ENCODE peak calls at places on chromosomes 7 and 10, in ten cellular contexts. K is mammary epithelial cell; Z is HuH-7.5; V is progenitor cell of endocrine pancreas; U is stimulated activated naive CD4-positive, alpha-beta T cell; J is GM06990; L is AG04449; O is glomerular endothelial cell; M is stomach; E is fibroblast of villous mesenchyme. H is an unnamed sample.

GRCh38 chr7:142438923-142439515 is 181.2 kb upstream of the PRSS58 start:
- DNase-seq in K (no peak), Z (no peak), V (no peak), U (no peak), J (no peak), L (no peak), O (no peak), M (no peak), E (no peak), H (no peak)

GRCh38 chr10:114487815-114488536 is 83.7 kb upstream of the AFAP1L2 start:
- DNase-seq in K (peak; percentile 85), Z (no peak), V (no peak), U (no peak), J (no peak), L (no peak), O (no peak), M (no peak), E (no peak), H (no peak)

GRCh38 chr10:93968452-93969044 is 25.2 kb upstream of the PLCE1 start:
- DNase-seq in K (no peak), Z (no peak), V (no peak), U (no peak), J (no peak), L (no peak), O (no peak), M (no peak), E (no peak), H (no peak)

GRCh38 chr7:55020481-55020871 is 1.7 kb downstream of the EGFR start:
- DNase-seq in K (peak; percentile 93), Z (no peak), V (no peak), U (no peak), J (no peak), L (no peak), O (no peak), M (no peak), E (peak; percentile 60), H (no peak)

GRCh38 chr10:74641659-74642058 is 184.7 kb upstream of the KAT6B start:
- DNase-seq in K (no peak), Z (no peak), V (no peak), U (no peak), J (no peak), L (no peak), O (no peak), M (no peak), E (no peak), H (no peak)

GRCh38 chr7:155774947-155775346 is 37.3 kb downstream of the SHH start:
- DNase-seq in K (no peak), Z (no peak), V (no peak), U (no peak), J (no peak), L (no peak), O (no peak), M (no peak), E (no peak), H (no peak)

GRCh38 chr10:81978238-81978637 is 103.2 kb downstream of the NRG3 start:
- DNase-seq in K (peak; percentile 4), Z (no peak), V (no peak), U (no peak), J (no peak), L (no peak), O (no peak), M (no peak), E (peak; percentile 7), H (no peak)

GRCh38 chr7:70072220-70072619 is 473.9 kb downstream of the AUTS2 start:
- DNase-seq in K (no peak), Z (no peak), V (no peak), U (no peak), J (no peak), L (peak; percentile 49), O (no peak), M (no peak), E (peak; percentile 17), H (no peak)

GRCh38 chr7:141663081-141663510 is 38.9 kb downstream of the DENND11 start:
- DNase-seq in K (peak; percentile 52), Z (peak; percentile 38), V (no peak), U (no peak), J (no peak), L (no peak), O (no peak), M (peak; percentile 69), E (peak; percentile 23), H (no peak)

GRCh38 chr10:84375881-84376280 is 47.5 kb downstream of the CCSER2 start:
- DNase-seq in K (no peak), Z (no peak), V (no peak), U (no peak), J (no peak), L (no peak), O (no peak), M (no peak), E (no peak), H (no peak)

GRCh38 chr10:62112325-62112724 is 156.3 kb downstream of the RTKN2 start:
- DNase-seq in K (peak; percentile 52), Z (no peak), V (no peak), U (no peak), J (no peak), L (no peak), O (no peak), M (no peak), E (peak; percentile 43), H (no peak)

GRCh38 chr10:69160809-69161225 is 19.2 kb upstream of the SUPV3L1 start:
- DNase-seq in K (peak; percentile 14), Z (no peak), V (no peak), U (no peak), J (no peak), L (peak; percentile 19), O (no peak), M (no peak), E (peak; percentile 62), H (no peak)

GRCh38 chr10:88156341-88156740 is 292.9 kb downstream of the PTEN start:
- DNase-seq in K (peak; percentile 55), Z (no peak), V (no peak), U (no peak), J (no peak), L (peak; percentile 46), O (no peak), M (no peak), E (peak; percentile 85), H (no peak)

GRCh38 chr10:114151486-114151885 is 22.5 kb downstream of the CCDC186 start:
- DNase-seq in K (peak; percentile 94), Z (no peak), V (no peak), U (no peak), J (no peak), L (peak; percentile 42), O (peak; percentile 20), M (no peak), E (peak; percentile 40), H (no peak)

GRCh38 chr10:132630666-132631347 is 93.2 kb downstream of the INPP5A start:
- DNase-seq in K (no peak), Z (no peak), V (no peak), U (no peak), J (no peak), L (no peak), O (no peak), M (peak; percentile 70), E (peak; percentile 71), H (peak; percentile 93)

GRCh38 chr7:151711906-151712771 is 164.8 kb downstream of the PRKAG2 start:
- DNase-seq in K (no peak), Z (no peak), V (no peak), U (no peak), J (no peak), L (no peak), O (no peak), M (no peak), E (no peak), H (no peak)

GRCh38 chr10:12769326-12770044 is 232.0 kb downstream of the CCDC3 start:
- DNase-seq in K (no peak), Z (no peak), V (no peak), U (no peak), J (no peak), L (no peak), O (no peak), M (no peak), E (no peak), H (no peak)

GRCh38 chr10:104322416-104322782 is 15.9 kb downstream of the ITPRIP start:
- DNase-seq in K (peak; percentile 92), Z (no peak), V (no peak), U (no peak), J (no peak), L (no peak), O (no peak), M (no peak), E (no peak), H (no peak)

GRCh38 chr10:45470098-45471012 is 96.3 kb downstream of the ALOX5 start:
- DNase-seq in K (peak; percentile 34), Z (peak; percentile 40), V (no peak), U (peak; percentile 66), J (peak; percentile 35), L (no peak), O (peak; percentile 50), M (no peak), E (peak; percentile 96), H (no peak)

GRCh38 chr7:120550494-120551048 is 277.6 kb downstream of the KCND2 start:
- DNase-seq in K (peak; percentile 8), Z (no peak), V (no peak), U (no peak), J (no peak), L (no peak), O (no peak), M (no peak), E (peak; percentile 53), H (no peak)